ENCODE peak calls at places on chromosomes 3 and 15, in ten cellular contexts. A is T-helper 17 cell; F is stimulated activated CD4-positive, alpha-beta T cell treated with anti-CD3 and anti-CD28 coated beads, Interleukin-15, amount 100 ng/mL, for 1 hour; P is AG08395; Q is aorta; H is HepG2; X is MG63; C is stimulated activated CD8-positive, alpha-beta memory T cell treated with anti-CD3 and anti-CD28 coated beads, Interleukin-15, amount 100 ng/mL, for 1 hour; R is GM10248; W is dermis blood vessel endothelial cell. J is an unnamed sample.

GRCh38 chr3:106212658-106213222 is 343.9 kb upstream of the CBLB start:
- DNase-seq in W (no peak), H (no peak), C (no peak), P (no peak), A (no peak), Q (no peak), R (no peak), X (no peak), F (no peak), J (no peak)

GRCh38 chr15:51076898-51077564 is 17.7 kb downstream of the TNFAIP8L3 start:
- DNase-seq in P (peak), R (peak), F (no peak), A (no peak), C (no peak), W (no peak), H (no peak), Q (peak), X (peak), J (peak)

GRCh38 chr15:75045332-75046015 is 22.1 kb downstream of the PPCDC start:
- DNase-seq in P (no peak), A (no peak), C (no peak), R (no peak), W (no peak), H (no peak), X (no peak), F (no peak), Q (no peak), J (no peak)

GRCh38 chr3:191328963-191329653 is at the start of gene CCDC50:
- DNase-seq in F (no peak), P (peak), W (peak), C (no peak), H (peak), X (peak), A (peak), R (peak), Q (peak), J (peak)

GRCh38 chr3:122092460-122093165 is 37.5 kb downstream of the CD86 start:
- DNase-seq in R (no peak), Q (peak), W (peak), F (peak), A (no peak), H (no peak), X (peak), P (peak), C (no peak), J (no peak)

GRCh38 chr15:36899696-36900095 is 200.7 kb downstream of the MEIS2 start:
- DNase-seq in R (no peak), H (no peak), Q (no peak), A (no peak), W (no peak), P (no peak), C (no peak), F (no peak), X (no peak), J (no peak)

GRCh38 chr15:50261979-50262378 is 3.5 kb downstream of the HDC start:
- DNase-seq in F (no peak), C (no peak), X (no peak), A (no peak), R (no peak), P (no peak), W (no peak), Q (no peak), H (no peak), J (no peak)

GRCh38 chr15:33310481-33311311 is at the start of gene RYR3:
- DNase-seq in A (no peak), W (peak), H (no peak), C (no peak), Q (peak), X (peak), R (no peak), F (no peak), P (no peak), J (no peak)

GRCh38 chr15:20644026-20644425 is 102.4 kb upstream of the GOLGA6L6 start:
- DNase-seq in Q (no peak), X (no peak), R (no peak), F (no peak), H (no peak), A (no peak), P (no peak), C (no peak), W (no peak), J (no peak)

GRCh38 chr3:27521179-27521871 is 37.1 kb upstream of the SLC4A7 start:
- DNase-seq in C (no peak), X (peak), F (no peak), A (no peak), H (peak), R (no peak), W (no peak), Q (peak), P (peak), J (no peak)

GRCh38 chr15:26091184-26091583 is 228.1 kb upstream of the ATP10A start:
- DNase-seq in X (no peak), Q (no peak), C (no peak), R (no peak), F (no peak), W (no peak), H (no peak), P (no peak), A (no peak), J (no peak)

GRCh38 chr3:73766599-73767378 is 142.0 kb upstream of the PDZRN3 start:
- DNase-seq in Q (peak), A (no peak), X (no peak), F (no peak), C (no peak), P (peak), H (no peak), W (no peak), R (no peak), J (no peak)

GRCh38 chr15:56783857-56784661 is 50.8 kb upstream of the ZNF280D start:
- DNase-seq in P (no peak), H (no peak), Q (no peak), C (no peak), W (no peak), F (no peak), R (no peak), A (no peak), X (no peak), J (no peak)

GRCh38 chr3:185069583-185070030 is 83.3 kb downstream of the C3orf70 start:
- DNase-seq in A (no peak), H (peak), P (no peak), R (no peak), X (no peak), C (no peak), F (no peak), Q (no peak), W (no peak), J (no peak)

GRCh38 chr15:43749690-43750345 is 3.6 kb downstream of the PDIA3 start:
- DNase-seq in F (no peak), R (peak), Q (no peak), C (no peak), P (no peak), A (peak), W (no peak), X (no peak), H (no peak), J (peak)

GRCh38 chr3:61371123-61371522 is 119.9 kb upstream of the FHIT start:
- DNase-seq in Q (no peak), C (no peak), R (peak), F (peak), X (no peak), H (peak), W (peak), A (no peak), P (no peak), J (no peak)

GRCh38 chr3:114904633-114905032 is 242.5 kb downstream of the ZBTB20 start:
- DNase-seq in Q (no peak), R (no peak), A (no peak), F (no peak), X (no peak), W (no peak), C (no peak), H (no peak), P (no peak), J (no peak)

GRCh38 chr3:67329358-67329757 is 325.1 kb downstream of the SUCLG2 start:
- DNase-seq in X (no peak), Q (no peak), F (no peak), P (no peak), R (no peak), C (no peak), A (no peak), W (no peak), H (peak), J (no peak)

GRCh38 chr3:193553606-193554005 is 1.1 kb downstream of the ATP13A4 start:
- DNase-seq in C (no peak), A (no peak), X (no peak), F (no peak), W (no peak), P (no peak), R (no peak), Q (no peak), H (no peak), J (no peak)

J was measured in natural killer cell.